ENCODE peak calls at places on chromosome 16, in eight cellular contexts. H is NCI-H2171, E is brain microvascular endothelial cell, I is KG1, R is posterior cingulate gyrus, K is transverse colon, A is T47D, G is substantia nigra. W is an unnamed sample.
A peak's percentile ranks its signal among the peaks of the same experiment; 100 is the strongest.

GRCh38 chr16:50369133-50369804 is 481 bp upstream of the BRD7 start:
- DNase-seq in R (no peak), K (no peak), E (no peak), G (no peak), I (no peak), H (no peak), A (peak; percentile 63), W (no peak)

GRCh38 chr16:71927383-71927782 is 32.1 kb downstream of the IST1 start:
- DNase-seq in R (no peak), A (no peak), H (peak; percentile 42), G (no peak), I (no peak), K (peak; percentile 81), E (peak; percentile 77), W (no peak)

GRCh38 chr16:73095885-73096341 is 48.0 kb upstream of the ZFHX3 start:
- DNase-seq in I (no peak), H (peak; percentile 90), G (no peak), A (no peak), K (no peak), E (no peak), R (no peak), W (no peak)

GRCh38 chr16:23267647-23268046 is 34.5 kb upstream of the SCNN1B start:
- DNase-seq in K (no peak), H (no peak), E (no peak), G (no peak), I (no peak), A (no peak), R (no peak), W (no peak)

GRCh38 chr16:57038151-57038550 is 48.8 kb downstream of the NLRC5 start:
- DNase-seq in R (no peak), K (no peak), H (no peak), A (no peak), I (no peak), G (no peak), E (peak; percentile 60), W (no peak)

GRCh38 chr16:67120025-67120424 is 10.3 kb downstream of the PHAF1 start:
- DNase-seq in G (no peak), H (no peak), K (no peak), E (no peak), R (no peak), I (no peak), A (no peak), W (no peak)

GRCh38 chr16:58732545-58733247 is 1.4 kb downstream of the GOT2 start:
- DNase-seq in K (no peak), E (peak; percentile 22), I (no peak), H (no peak), G (no peak), R (no peak), A (no peak), W (no peak)

GRCh38 chr16:87297918-87298631 is 19.1 kb downstream of the C16orf95 start:
- DNase-seq in K (no peak), I (no peak), R (no peak), E (no peak), A (peak; percentile 48), G (peak; percentile 14), H (no peak), W (no peak)

GRCh38 chr16:2857451-2858244 is at the start of gene PRSS22:
- DNase-seq in R (no peak), G (no peak), H (no peak), I (no peak), E (no peak), A (peak; percentile 69), K (peak; percentile 75), W (no peak)

GRCh38 chr16:12293017-12293618 is 316.6 kb downstream of the SNX29 start:
- DNase-seq in K (no peak), G (no peak), E (no peak), A (no peak), H (no peak), R (no peak), I (no peak), W (no peak)

GRCh38 chr16:22787456-22788189 is 26.3 kb upstream of the HS3ST2 start:
- DNase-seq in H (no peak), I (no peak), G (no peak), E (no peak), R (no peak), A (no peak), K (peak; percentile 9), W (no peak)

GRCh38 chr16:54080524-54081008 is 206.0 kb downstream of the IRX3 start:
- DNase-seq in I (no peak), G (no peak), K (no peak), H (no peak), E (peak; percentile 97), R (no peak), A (peak; percentile 8), W (no peak)